ENCODE peak calls at places on chromosomes 1 and 21, in seven cellular contexts. K is heart left ventricle, V is NB4, J is fibroblast of pulmonary artery, A is body of pancreas, U is IMR-90, B is fibroblast of lung. L is an unnamed sample.

GRCh38 chr1:197042676-197043341 is 24.3 kb downstream of the F13B start:
- DNase-seq in K (no peak), V (no peak), J (no peak), A (no peak), U (no peak), B (no peak), L (no peak)

GRCh38 chr1:41641941-41642527 is 157.6 kb upstream of the EDN2 start:
- DNase-seq in K (no peak), V (no peak), J (no peak), A (no peak), U (no peak), B (no peak), L (no peak)

GRCh38 chr1:117928881-117929339 is 511 bp downstream of the GDAP2 start:
- DNase-seq in K (peak), V (peak), J (peak), A (peak), U (peak), B (peak), L (peak)

GRCh38 chr21:25385912-25386474 is 221.3 kb downstream of the MRPL39 start:
- DNase-seq in K (no peak), V (peak), J (peak), A (peak), U (peak), B (peak), L (peak)

GRCh38 chr1:172356620-172357019 is 63.9 kb upstream of the C1orf105 start:
- DNase-seq in K (no peak), V (no peak), J (peak), A (no peak), U (peak), B (peak), L (peak)

GRCh38 chr1:205665216-205665757 is 15.0 kb downstream of the SLC45A3 start:
- DNase-seq in K (no peak), V (peak), J (no peak), A (no peak), U (no peak), B (no peak), L (no peak)

GRCh38 chr1:158145173-158145719 is 35.4 kb upstream of the CD1D start:
- DNase-seq in K (peak), V (no peak), J (peak), A (peak), U (peak), B (peak), L (peak)

GRCh38 chr1:179761296-179761695 is 18.2 kb downstream of the FAM163A start:
- DNase-seq in K (no peak), V (no peak), J (no peak), A (no peak), U (no peak), B (no peak), L (no peak)

GRCh38 chr21:14057313-14057712 is 153.4 kb downstream of the LIPI start:
- DNase-seq in K (no peak), V (no peak), J (no peak), A (no peak), U (no peak), B (no peak), L (no peak)

GRCh38 chr1:79708646-79709237 is 702.2 kb upstream of the ADGRL4 start:
- DNase-seq in K (no peak), V (no peak), J (no peak), A (no peak), U (no peak), B (peak), L (peak)

GRCh38 chr1:64864018-64864945 is 102.1 kb downstream of the JAK1 start:
- DNase-seq in K (peak), V (peak), J (peak), A (peak), U (no peak), B (peak), L (no peak)

GRCh38 chr1:40664167-40664537 is 1.3 kb downstream of the RIMS3 start:
- DNase-seq in K (no peak), V (peak), J (no peak), A (no peak), U (no peak), B (no peak), L (no peak)

GRCh38 chr1:223765719-223766340 is 53.5 kb downstream of the CAPN2 start:
- DNase-seq in K (no peak), V (no peak), J (no peak), A (no peak), U (no peak), B (no peak), L (no peak)

GRCh38 chr21:46326110-46326703 is 2.3 kb downstream of the PCNT start:
- DNase-seq in K (no peak), V (no peak), J (no peak), A (no peak), U (no peak), B (no peak), L (no peak)

GRCh38 chr1:4605158-4605557 is 49.3 kb upstream of the AJAP1 start:
- DNase-seq in K (peak), V (no peak), J (no peak), A (no peak), U (no peak), B (no peak), L (no peak)

GRCh38 chr1:179547021-179547535 is 28.7 kb downstream of the NPHS2 start:
- DNase-seq in K (no peak), V (no peak), J (no peak), A (no peak), U (no peak), B (no peak), L (no peak)

GRCh38 chr1:18161690-18162089 is 54.1 kb downstream of the IGSF21 start:
- DNase-seq in K (no peak), V (no peak), J (no peak), A (no peak), U (no peak), B (no peak), L (no peak)

GRCh38 chr21:34960672-34961071 is 88.4 kb downstream of the RUNX1 start:
- DNase-seq in K (no peak), V (no peak), J (no peak), A (no peak), U (no peak), B (no peak), L (no peak)

GRCh38 chr1:191993549-191993948 is 164.7 kb upstream of the RGS18 start:
- DNase-seq in K (no peak), V (peak), J (peak), A (no peak), U (peak), B (peak), L (peak)

GRCh38 chr1:55213029-55213884 is 1.9 kb downstream of the USP24 start:
- DNase-seq in K (no peak), V (peak), J (no peak), A (no peak), U (no peak), B (no peak), L (no peak)

GRCh38 chr1:230423936-230424335 is 2.2 kb downstream of the PGBD5 start:
- DNase-seq in K (no peak), V (no peak), J (no peak), A (no peak), U (no peak), B (no peak), L (no peak)

DNA sequence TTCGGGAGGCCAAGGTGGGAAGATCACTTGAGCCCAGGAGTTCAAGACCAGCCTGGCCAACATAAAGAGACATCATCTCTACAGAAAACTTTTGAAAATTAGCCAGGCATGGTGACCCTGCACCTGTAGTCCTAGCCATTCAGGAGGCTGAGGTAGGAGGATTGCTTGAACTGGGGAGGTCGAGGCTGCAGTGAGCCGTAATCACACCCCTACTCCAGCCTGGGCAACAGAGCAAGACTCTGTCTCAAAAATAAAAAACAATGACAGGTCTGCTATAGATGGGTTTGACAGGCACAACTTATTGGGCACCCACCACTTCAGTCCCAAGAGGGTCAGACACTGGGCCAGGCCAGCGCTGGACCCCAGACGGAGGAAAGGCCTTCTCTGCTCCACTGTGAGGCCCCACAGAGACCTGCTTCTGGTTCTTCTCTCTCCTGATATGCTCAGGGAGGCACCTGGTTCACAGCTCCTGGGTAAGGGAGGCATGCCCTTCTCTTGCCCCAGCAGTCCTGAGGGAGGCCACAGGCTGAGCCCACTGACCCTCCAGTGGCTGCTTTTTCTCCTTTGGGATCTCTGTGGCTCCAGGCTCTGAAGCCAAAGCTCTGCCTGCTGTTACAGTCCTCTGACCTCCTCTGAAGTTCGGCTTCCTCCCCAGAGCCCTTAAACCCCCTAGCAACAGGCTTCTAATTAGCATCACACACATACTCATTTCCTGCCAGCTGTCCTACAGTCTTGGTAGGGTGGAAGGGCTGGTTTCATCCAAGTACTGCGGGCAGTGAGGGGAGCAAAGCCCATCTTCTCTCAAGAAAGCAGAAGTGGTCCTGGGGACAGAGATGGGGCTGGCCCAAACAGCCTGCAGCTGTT is 14.4 kb downstream of the S100A16 start:
- DNase-seq in K (no peak), V (peak), J (peak), A (no peak), U (peak), B (peak), L (peak)
- TF ChIP-seq CTCF in K (no peak), V (no peak), J (no peak), A (no peak), U (no peak), B (no peak), L (no peak)

DNA sequence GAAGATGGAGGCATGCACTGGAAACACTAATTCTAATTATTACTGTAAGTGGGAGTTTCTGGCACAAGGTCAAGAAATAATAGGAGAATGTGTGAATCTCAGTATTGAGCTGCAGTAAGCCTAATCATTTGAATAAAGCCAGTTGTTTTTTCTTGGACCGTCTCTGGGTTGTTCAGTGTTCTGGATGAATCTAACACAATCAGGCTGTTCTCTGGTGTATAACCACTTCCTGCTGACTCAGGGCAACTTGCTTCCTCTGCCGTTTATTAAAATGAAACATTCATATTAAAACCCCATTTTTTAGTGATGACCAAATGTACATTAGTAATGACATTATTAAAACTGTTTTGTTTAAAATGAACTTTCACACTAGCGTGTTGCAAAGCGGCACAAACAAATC is 273.1 kb upstream of the SNX7 start:
- DNase-seq in K (no peak), V (peak), J (peak), A (no peak), U (peak), B (peak), L (peak)
- H3K4me3 ChIP-seq in K (no peak), V (no peak), J (no peak), A (no peak), U (no peak), B (no peak), L (no peak)

DNA sequence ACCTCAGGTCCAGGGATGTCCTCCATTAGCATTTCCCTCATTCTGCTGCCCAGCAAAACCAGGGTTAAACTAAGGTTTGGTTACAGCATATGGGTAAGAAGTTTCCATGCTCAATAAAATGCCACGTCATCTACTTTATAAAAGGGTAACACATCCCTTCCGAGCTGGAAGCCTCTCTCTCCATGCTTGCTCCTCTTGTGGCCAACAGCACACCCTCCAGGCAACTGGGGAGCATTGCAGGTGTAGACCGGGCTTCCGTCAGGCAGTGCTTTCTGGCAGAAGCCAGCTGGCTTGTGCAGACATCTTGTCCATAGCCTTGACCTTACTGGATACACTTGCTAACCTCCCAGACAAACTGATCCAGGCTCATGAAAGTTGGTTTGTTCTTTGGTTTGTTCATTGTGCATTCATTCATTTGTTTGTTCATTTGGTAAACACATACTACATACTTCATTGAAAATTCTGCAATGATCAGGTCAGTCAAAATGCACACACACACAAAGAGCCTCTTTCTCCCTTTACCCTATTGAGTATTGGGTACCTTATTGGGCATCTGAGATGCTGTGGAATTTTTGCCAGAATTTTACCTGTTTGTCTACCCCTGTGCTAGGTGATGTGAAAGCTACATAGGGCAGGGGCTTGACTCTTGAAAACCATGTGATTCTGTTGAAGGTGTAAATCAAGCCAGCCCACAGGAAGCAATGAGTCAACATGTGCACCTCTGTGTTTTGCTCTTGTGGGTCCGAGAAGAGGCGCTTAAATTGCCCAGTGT is 422.8 kb downstream of the CAMTA1 start:
- DNase-seq in K (no peak), V (peak), J (peak), A (peak), U (peak), B (peak), L (peak)
- TF ChIP-seq CTCF in K (peak), V (peak), J (peak), A (peak), U (peak), B (peak), L (peak)

GRCh38 chr1:228397454-228397786 is 9.2 kb downstream of the TRIM11 start:
- DNase-seq in K (peak), V (no peak), J (no peak), A (no peak), U (no peak), B (no peak), L (no peak)
- H3K4me3 ChIP-seq in K (no peak), V (no peak), J (no peak), A (no peak), U (no peak), B (no peak), L (no peak)

GRCh38 chr1:234617135-234617985 is 7.4 kb upstream of the IRF2BP2 start:
- DNase-seq in K (no peak), V (peak), J (peak), A (no peak), U (no peak), B (peak), L (peak)
- TF ChIP-seq CTCF in K (no peak), V (peak), J (peak), A (no peak), U (peak), B (peak), L (peak)

GRCh38 chr1:217133958-217134856 is 411.0 kb upstream of the ESRRG start:
- DNase-seq in K (no peak), V (no peak), J (peak), A (peak), U (peak), B (peak), L (peak)
- H3K4me3 ChIP-seq in K (peak), V (no peak), J (peak), A (peak), U (peak), B (peak), L (no peak)

DNA sequence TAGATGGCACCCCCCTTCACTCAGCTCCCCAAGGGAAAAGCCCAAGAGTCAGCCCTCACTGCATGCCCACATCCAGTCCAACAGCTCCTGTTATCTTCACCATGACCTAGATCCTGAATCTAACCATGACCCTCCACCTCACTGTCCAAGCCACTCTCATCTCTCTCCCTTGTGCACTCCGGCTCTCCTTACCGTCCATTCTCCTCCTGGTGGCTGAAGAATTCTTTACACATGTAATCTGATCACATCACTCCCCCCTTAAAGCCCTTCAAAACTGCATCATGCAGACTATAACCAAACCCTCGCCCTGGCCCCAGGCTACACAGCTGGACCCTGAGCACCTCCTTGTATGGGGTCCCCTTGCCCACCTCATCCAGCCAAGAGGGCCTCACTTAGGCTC is 14.0 kb upstream of the PAQR7 start:
- DNase-seq in K (no peak), V (no peak), J (no peak), A (no peak), U (peak), B (peak), L (peak)
- TF ChIP-seq CTCF in K (no peak), V (no peak), J (no peak), A (no peak), U (peak), B (peak), L (peak)

DNA sequence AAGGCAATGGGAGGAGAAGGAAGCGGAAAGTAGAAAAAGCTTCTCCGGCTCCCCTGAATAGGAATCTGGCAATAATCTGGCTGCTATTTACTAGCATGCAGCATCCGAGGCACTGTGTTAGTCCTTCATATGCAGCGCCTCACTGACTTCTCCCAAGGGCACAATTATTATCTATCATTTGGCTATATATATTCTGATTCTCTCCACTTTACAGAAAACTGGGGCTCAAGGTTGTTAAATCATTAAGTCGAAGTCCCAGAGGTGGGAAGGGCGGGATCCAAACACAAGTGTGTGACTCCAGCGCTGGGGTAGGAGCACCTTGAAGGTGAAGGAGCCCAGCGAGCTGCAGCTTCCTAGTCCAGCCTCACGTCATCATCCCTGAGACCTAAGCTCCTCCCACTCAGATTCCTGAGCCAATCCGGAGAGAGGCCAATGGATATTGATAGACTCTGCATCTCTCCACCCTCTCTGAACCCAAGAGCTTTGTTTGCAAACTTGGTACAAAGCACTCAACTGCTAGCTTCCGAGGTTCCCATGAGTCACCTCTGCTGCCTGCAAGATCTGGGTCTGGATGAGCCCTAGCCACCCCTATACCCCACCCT is 16.6 kb upstream of the EYA3 start:
- DNase-seq in K (no peak), V (peak), J (peak), A (peak), U (peak), B (peak), L (peak)
- H3K4me3 ChIP-seq in K (peak), V (no peak), J (peak), A (no peak), U (no peak), B (peak), L (peak)

DNA sequence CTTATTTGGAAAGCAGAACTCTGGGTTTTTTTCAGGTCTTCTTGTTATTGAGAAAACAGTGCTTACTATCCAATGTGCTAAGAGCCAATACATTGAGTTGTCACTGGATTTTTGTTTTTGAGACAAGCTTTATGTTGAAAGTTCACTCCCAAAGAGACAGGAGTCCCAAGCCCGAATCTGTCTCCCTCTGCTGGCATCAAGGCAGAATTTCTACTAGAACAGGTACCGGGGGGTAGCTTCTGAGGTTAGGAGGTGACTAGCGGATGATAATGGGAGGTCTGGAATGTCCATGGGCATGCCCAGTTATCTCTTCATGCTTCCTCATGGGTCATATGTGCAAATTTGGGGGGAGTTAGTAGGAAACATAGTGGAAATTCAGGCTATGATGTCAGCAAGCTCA is 25.1 kb downstream of the ZNF124 start:
- DNase-seq in K (no peak), V (peak), J (no peak), A (no peak), U (no peak), B (no peak), L (no peak)
- TF ChIP-seq CTCF in K (no peak), V (peak), J (peak), A (no peak), U (no peak), B (no peak), L (peak)

GRCh38 chr1:150256193-150256548 is 1.4 kb upstream of the CA14 start:
- DNase-seq in K (no peak), V (no peak), J (no peak), A (no peak), U (no peak), B (no peak), L (no peak)
- H3K4me3 ChIP-seq in K (peak), V (no peak), J (no peak), A (no peak), U (no peak), B (no peak), L (no peak)